ENCODE peak calls at places on chromosomes 5 and 9, in five cellular contexts. C, Q, O, Y and E are unnamed samples.

GRCh38 chr5:103915081-103915480 is 352.5 kb upstream of the NUDT12 start:
- DNase-seq in C (no peak), Q (no peak), O (no peak), Y (no peak), E (no peak)

GRCh38 chr9:37036237-37037136 is 2.4 kb upstream of the PAX5 start:
- DNase-seq in C (no peak), Q (peak), O (no peak), Y (peak), E (peak)

GRCh38 chr5:135147294-135148090 is 113.5 kb upstream of the PITX1 start:
- DNase-seq in C (no peak), Q (no peak), O (no peak), Y (no peak), E (no peak)

GRCh38 chr5:62731011-62731410 is 152.4 kb downstream of the LRRC70 start:
- DNase-seq in C (no peak), Q (no peak), O (no peak), Y (no peak), E (no peak)

GRCh38 chr9:90219548-90220118 is 423.0 kb downstream of the DIRAS2 start:
- DNase-seq in C (no peak), Q (no peak), O (peak), Y (no peak), E (peak)

GRCh38 chr5:61115968-61116367 is 46.3 kb downstream of the SMIM15 start:
- DNase-seq in C (no peak), Q (no peak), O (no peak), Y (no peak), E (no peak)

GRCh38 chr9:68949271-68950000 is 64.5 kb downstream of the PRKACG start:
- DNase-seq in C (no peak), Q (no peak), O (no peak), Y (peak), E (no peak)

GRCh38 chr5:81204205-81204604 is 28.9 kb upstream of the CKMT2 start:
- DNase-seq in C (no peak), Q (no peak), O (no peak), Y (no peak), E (no peak)

GRCh38 chr5:127942246-127943060 is 141.1 kb upstream of the SLC12A2 start:
- DNase-seq in C (no peak), Q (peak), O (no peak), Y (no peak), E (no peak)

GRCh38 chr5:159031513-159031912 is 68.2 kb downstream of the EBF1 start:
- DNase-seq in C (no peak), Q (peak), O (no peak), Y (no peak), E (no peak)

GRCh38 chr9:4297151-4297794 is 2.6 kb downstream of the GLIS3 start:
- DNase-seq in C (peak), Q (peak), O (peak), Y (peak), E (peak)

GRCh38 chr5:44774279-44774880 is 34.4 kb upstream of the MRPS30 start:
- DNase-seq in C (no peak), Q (peak), O (no peak), Y (peak), E (peak)

GRCh38 chr5:151181818-151182217 is 24.2 kb upstream of the ANXA6 start:
- DNase-seq in C (no peak), Q (no peak), O (no peak), Y (no peak), E (no peak)

GRCh38 chr9:88991066-88992030 is at the start of gene S1PR3:
- DNase-seq in C (no peak), Q (no peak), O (peak), Y (peak), E (peak)

GRCh38 chr5:68344447-68345111 is 129.0 kb downstream of the PIK3R1 start:
- DNase-seq in C (no peak), Q (peak), O (no peak), Y (no peak), E (no peak)

GRCh38 chr5:126594676-126595485 is at the start of gene ALDH7A1:
- DNase-seq in C (peak), Q (no peak), O (peak), Y (peak), E (peak)

GRCh38 chr5:134177197-134178171 is 734 bp upstream of the SKP1 start:
- DNase-seq in C (peak), Q (peak), O (peak), Y (peak), E (peak)

GRCh38 chr5:133050500-133050899 is 1.3 kb upstream of the HSPA4 start:
- DNase-seq in C (no peak), Q (no peak), O (no peak), Y (no peak), E (peak)
- H3K4me3 ChIP-seq in C (no peak), Q (peak), O (peak), Y (peak), E (peak)

GRCh38 chr9:133142657-133143592 is 20.8 kb downstream of the GBGT1 start:
- DNase-seq in C (no peak), Q (no peak), O (no peak), Y (no peak), E (peak)

GRCh38 chr9:133144142-133144886 is 19.4 kb downstream of the GBGT1 start:
- DNase-seq in C (no peak), Q (peak), O (peak), Y (peak), E (peak)

GRCh38 chr9:133143639-133144141 is 20.0 kb downstream of the GBGT1 start:
- DNase-seq in C (no peak), Q (no peak), O (no peak), Y (no peak), E (no peak)

GRCh38 chr9:133146746-133147411 is 16.8 kb downstream of the GBGT1 start:
- DNase-seq in C (no peak), Q (no peak), O (no peak), Y (no peak), E (no peak)

GRCh38 chr9:133144887-133145466 is 18.7 kb downstream of the GBGT1 start:
- DNase-seq in C (no peak), Q (peak), O (no peak), Y (no peak), E (peak)
- H3K4me3 ChIP-seq in C (no peak), Q (no peak), O (no peak), Y (no peak), E (no peak)

DNA sequence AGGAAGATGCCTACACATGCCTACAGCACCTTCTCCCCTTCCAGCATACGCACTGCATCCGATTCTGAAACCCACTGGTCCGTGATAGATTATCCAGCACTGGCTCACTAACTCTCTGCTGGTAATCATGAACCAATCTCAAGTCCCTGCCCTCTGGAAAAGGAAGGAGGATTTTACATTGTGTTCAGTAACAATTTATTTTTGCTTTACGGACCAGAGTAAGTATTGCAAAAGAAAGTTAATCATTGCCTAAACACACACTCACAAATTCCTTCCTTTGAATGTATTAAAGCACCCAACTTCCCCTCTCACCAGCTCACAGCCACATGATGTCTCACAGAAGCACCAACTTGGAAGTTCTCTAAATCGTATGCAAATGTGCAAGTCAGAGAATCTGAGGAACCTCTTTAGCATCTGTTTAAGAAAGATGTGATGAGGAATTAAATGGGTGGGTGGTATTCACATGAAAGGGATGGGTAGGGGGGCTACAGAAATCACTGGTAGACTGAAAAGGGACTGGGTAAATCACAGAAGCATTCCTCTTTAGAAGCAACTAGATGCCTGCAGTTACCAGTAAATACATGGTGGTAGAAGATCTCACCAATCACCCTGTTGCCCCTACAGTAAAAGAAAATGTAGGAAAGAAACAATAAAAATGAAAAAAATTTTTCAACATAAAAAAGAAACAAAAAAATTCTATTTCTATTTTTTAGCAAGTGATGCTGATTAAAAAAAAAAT is 8.4 kb downstream of the GNAQ start:
- DNase-seq in C (no peak), Q (peak), O (no peak), Y (no peak), E (no peak)
- H3K4me3 ChIP-seq in C (no peak), Q (no peak), O (no peak), Y (peak), E (no peak)

GRCh38 chr5:7185742-7186141 is 210.2 kb upstream of the ADCY2 start:
- DNase-seq in C (no peak), Q (no peak), O (no peak), Y (no peak), E (no peak)

GRCh38 chr5:7186818-7187217 is 209.1 kb upstream of the ADCY2 start:
- DNase-seq in C (no peak), Q (no peak), O (no peak), Y (no peak), E (no peak)

GRCh38 chr5:7179364-7179763 is 216.6 kb upstream of the ADCY2 start:
- DNase-seq in C (no peak), Q (no peak), O (no peak), Y (no peak), E (no peak)

DNA sequence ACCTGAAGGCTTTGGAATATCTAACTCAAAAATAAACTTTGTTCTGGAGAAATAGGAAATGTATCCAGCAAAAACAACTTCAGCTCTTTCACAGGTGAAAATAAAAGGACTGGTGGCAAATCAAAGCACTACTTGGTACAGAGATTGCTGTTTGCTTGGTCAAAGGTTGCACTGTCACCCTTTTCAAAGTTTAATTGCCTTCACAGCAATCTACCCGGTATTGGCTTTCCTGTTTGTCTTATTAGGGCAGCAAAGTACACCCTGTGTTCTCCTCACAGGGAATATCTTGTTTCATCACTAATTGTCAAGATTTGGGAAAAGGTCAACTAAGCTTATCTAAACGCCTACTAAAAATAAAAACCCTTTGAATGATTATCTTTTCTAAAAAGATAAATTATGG is 214.1 kb upstream of the ADCY2 start:
- DNase-seq in C (no peak), Q (no peak), O (no peak), Y (no peak), E (no peak)
- H3K4me3 ChIP-seq in C (no peak), Q (no peak), O (no peak), Y (no peak), E (no peak)

GRCh38 chr5:15789661-15790060 is 289.7 kb downstream of the FBXL7 start:
- DNase-seq in C (no peak), Q (peak), O (no peak), Y (no peak), E (no peak)

GRCh38 chr5:15786884-15787283 is 286.9 kb downstream of the FBXL7 start:
- DNase-seq in C (no peak), Q (no peak), O (no peak), Y (no peak), E (no peak)

GRCh38 chr5:15785636-15786035 is 285.7 kb downstream of the FBXL7 start:
- DNase-seq in C (no peak), Q (no peak), O (no peak), Y (no peak), E (no peak)

GRCh38 chr5:15790446-15791005 is 290.5 kb downstream of the FBXL7 start:
- DNase-seq in C (no peak), Q (no peak), O (no peak), Y (no peak), E (no peak)

GRCh38 chr5:15787676-15788075 is 287.7 kb downstream of the FBXL7 start:
- DNase-seq in C (no peak), Q (no peak), O (no peak), Y (no peak), E (no peak)
- H3K4me3 ChIP-seq in C (no peak), Q (no peak), O (no peak), Y (no peak), E (no peak)

GRCh38 chr5:115961413-115962238 is 649 bp upstream of the LVRN start:
- DNase-seq in C (no peak), Q (no peak), O (no peak), Y (peak), E (peak)
- H3K4me3 ChIP-seq in C (no peak), Q (no peak), O (no peak), Y (peak), E (peak)

GRCh38 chr9:129384887-129385614 is 207.0 kb upstream of the IER5L start:
- DNase-seq in C (no peak), Q (no peak), O (no peak), Y (no peak), E (no peak)

GRCh38 chr9:129383415-129384088 is 205.5 kb upstream of the IER5L start:
- DNase-seq in C (peak), Q (peak), O (no peak), Y (no peak), E (peak)

GRCh38 chr9:129385615-129385934 is 207.5 kb upstream of the IER5L start:
- DNase-seq in C (no peak), Q (no peak), O (no peak), Y (no peak), E (no peak)

GRCh38 chr9:129383005-129383414 is 204.9 kb upstream of the IER5L start:
- DNase-seq in C (peak), Q (no peak), O (no peak), Y (peak), E (peak)

DNA sequence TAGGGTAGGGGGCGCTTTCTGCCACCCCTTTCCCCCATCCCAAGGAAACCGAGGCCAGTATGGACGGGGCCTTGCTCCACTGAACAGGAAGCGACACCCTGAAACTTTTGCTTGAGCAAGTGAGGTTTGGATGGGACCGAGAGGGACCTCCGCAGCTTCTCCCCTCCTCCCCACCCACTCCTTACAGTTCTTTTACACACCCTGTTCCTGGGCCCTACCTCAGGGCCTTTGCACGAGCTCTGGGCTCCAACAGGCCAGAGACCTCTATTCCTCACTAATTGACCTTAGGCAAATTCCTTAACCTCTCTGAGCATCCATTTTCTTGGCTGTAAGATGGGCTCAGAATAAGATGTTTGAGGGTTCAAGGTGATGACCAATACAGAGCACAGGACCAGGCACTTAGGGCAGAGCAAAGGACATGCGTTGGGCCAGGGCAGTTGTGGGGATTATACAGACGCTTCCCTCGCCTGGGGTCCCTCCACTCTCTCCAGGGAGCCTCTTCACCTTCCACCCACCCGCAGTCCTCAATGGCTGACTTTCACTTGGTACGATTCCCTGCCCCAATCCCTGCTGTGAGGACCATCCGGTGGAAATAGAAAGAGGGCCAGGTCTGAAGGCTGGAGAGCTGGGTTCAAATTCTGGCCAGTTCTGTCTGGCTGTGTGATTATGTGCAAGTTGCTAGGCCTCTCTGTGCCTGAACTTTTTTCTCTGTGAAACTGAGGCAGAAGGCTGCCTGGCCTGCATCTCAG is 206.3 kb upstream of the IER5L start:
- DNase-seq in C (no peak), Q (no peak), O (no peak), Y (no peak), E (no peak)
- H3K4me3 ChIP-seq in C (no peak), Q (no peak), O (peak), Y (no peak), E (peak)